ENCODE peak calls at places on chromosomes 4 and X, in ten cellular contexts. I, M, A, P, F, J, G, K, T and L are unnamed samples.

GRCh38 chr4:169774466-169775445 is 17.0 kb upstream of the HPF1 start:
- DNase-seq in P (peak; percentile 7), F (no peak), J (no peak), M (no peak), T (no peak), I (peak; percentile 47), G (no peak), A (no peak), K (no peak), L (no peak)

GRCh38 chr4:137572647-137573046 is 40.4 kb upstream of the PCDH18 start:
- DNase-seq in I (no peak), T (no peak), A (no peak), G (no peak), K (no peak), F (no peak), P (no peak), J (no peak), M (no peak), L (no peak)

GRCh38 chrX:71214604-71215334 is 8.3 kb upstream of the GJB1 start:
- DNase-seq in F (no peak), G (no peak), M (no peak), I (no peak), J (peak; percentile 6), A (no peak), T (no peak), K (peak; percentile 58), P (no peak), L (no peak)

GRCh38 chr4:73620115-73620792 is at the start of gene RASSF6:
- DNase-seq in I (no peak), M (no peak), J (peak; percentile 75), A (no peak), T (peak; percentile 81), G (no peak), K (peak; percentile 96), F (peak; percentile 30), P (peak; percentile 1), L (peak; percentile 62)

GRCh38 chr4:173531085-173531965 is 1.3 kb upstream of the HAND2 start:
- DNase-seq in G (no peak), T (no peak), F (no peak), A (no peak), I (no peak), P (no peak), J (no peak), M (no peak), K (no peak), L (no peak)

GRCh38 chrX:144791298-144791697 is 456.0 kb upstream of the SPANXN1 start:
- DNase-seq in G (no peak), M (no peak), P (no peak), K (peak; percentile 27), T (no peak), I (no peak), J (no peak), F (no peak), A (no peak), L (no peak)

GRCh38 chr4:153362184-153362583 is 17.7 kb downstream of the MND1 start:
- DNase-seq in T (no peak), A (no peak), P (no peak), F (no peak), I (no peak), J (no peak), M (no peak), G (no peak), K (peak; percentile 53), L (no peak)

GRCh38 chrX:3143043-3143799 is 102.0 kb downstream of the ARSF start:
- DNase-seq in F (peak; percentile 16), K (peak; percentile 30), P (no peak), I (no peak), G (no peak), M (no peak), A (no peak), T (peak; percentile 33), J (no peak), L (no peak)

GRCh38 chr4:140469806-140470733 is 28.0 kb downstream of the MGAT4D start:
- DNase-seq in J (no peak), K (no peak), A (no peak), F (no peak), M (no peak), P (no peak), T (no peak), I (no peak), G (no peak), L (no peak)

GRCh38 chrX:129726307-129727111 is 12.3 kb upstream of the XPNPEP2 start:
- DNase-seq in A (peak; percentile 13), T (no peak), F (peak; percentile 20), M (no peak), K (peak; percentile 58), P (peak; percentile 14), G (no peak), I (no peak), J (peak; percentile 35), L (peak; percentile 46)

GRCh38 chrX:37976153-37976552 is 30.2 kb upstream of the SYTL5 start:
- DNase-seq in J (no peak), K (no peak), I (no peak), G (no peak), T (no peak), P (no peak), A (no peak), M (no peak), F (no peak), L (no peak)

GRCh38 chrX:13488706-13489105 is 80.7 kb upstream of the EGFL6 start:
- DNase-seq in F (no peak), J (no peak), M (no peak), P (no peak), I (no peak), A (no peak), G (no peak), T (no peak), K (no peak), L (no peak)

GRCh38 chr4:169147217-169147616 is 123.5 kb downstream of the SH3RF1 start:
- DNase-seq in I (no peak), J (no peak), P (no peak), K (peak; percentile 82), F (peak; percentile 56), G (no peak), A (no peak), T (no peak), M (no peak), L (no peak)

GRCh38 chr4:48109413-48110263 is 24.4 kb downstream of the TXK start:
- DNase-seq in I (no peak), M (no peak), P (no peak), J (peak; percentile 27), K (peak; percentile 73), A (no peak), G (no peak), F (peak; percentile 34), T (peak; percentile 66), L (peak; percentile 30)

GRCh38 chrX:116379854-116380253 is 56.6 kb upstream of the SLC6A14 start:
- DNase-seq in T (no peak), J (no peak), K (peak; percentile 9), A (no peak), I (no peak), M (no peak), G (no peak), P (no peak), F (no peak), L (no peak)

GRCh38 chrX:139086243-139086642 is 374.7 kb upstream of the FGF13 start:
- DNase-seq in J (no peak), I (no peak), K (no peak), T (no peak), A (no peak), G (no peak), M (no peak), P (no peak), F (no peak), L (no peak)

GRCh38 chr4:98143001-98143899 is at the start of gene STPG2:
- DNase-seq in K (peak; percentile 95), T (peak; percentile 96), M (peak; percentile 66), J (peak; percentile 88), P (peak; percentile 93), G (peak; percentile 86), A (peak; percentile 74), I (peak; percentile 91), F (peak; percentile 78), L (peak; percentile 68)

GRCh38 chr4:5976921-5977320 is 41.3 kb downstream of the C4orf50 start:
- DNase-seq in A (no peak), J (no peak), I (no peak), G (no peak), K (no peak), M (no peak), T (no peak), F (no peak), P (no peak), L (no peak)